ENCODE peak calls at places on chromosome 1, in seven cellular contexts. K is neuronal stem cell, H is mesenchymal stem cell, Y is mesendoderm, J is IMR-90, U is H1, E is trophoblast cell. N is an unnamed sample.
A peak's percentile ranks its signal among the peaks of the same experiment; 100 is the strongest.

GRCh38 chr1:79478160-79478559 is 471.6 kb upstream of the ADGRL4 start:
- DNase-seq in Y (no peak), J (no peak), E (no peak), K (no peak), U (no peak), H (no peak), N (no peak)

GRCh38 chr1:203289281-203289981 is 15.9 kb upstream of the BTG2 start:
- DNase-seq in H (no peak), Y (no peak), K (no peak), E (peak; percentile 30), J (no peak), U (no peak), N (no peak)

GRCh38 chr1:173128737-173129136 is 78.0 kb upstream of the TNFSF18 start:
- DNase-seq in U (no peak), Y (no peak), E (no peak), J (no peak), K (no peak), H (no peak), N (no peak)

GRCh38 chr1:230303069-230303468 is 123.1 kb downstream of the PGBD5 start:
- DNase-seq in E (no peak), J (no peak), U (no peak), K (no peak), Y (no peak), H (no peak), N (no peak)

GRCh38 chr1:237732657-237733056 is 158.1 kb downstream of the ZP4 start:
- DNase-seq in U (no peak), Y (no peak), E (no peak), J (no peak), H (no peak), K (no peak), N (no peak)

GRCh38 chr1:8477199-8477982 is 159.5 kb downstream of the SLC45A1 start:
- DNase-seq in K (no peak), J (peak; percentile 76), Y (no peak), E (no peak), U (no peak), H (peak; percentile 35), N (no peak)

GRCh38 chr1:68294354-68295066 is 62.2 kb upstream of the WLS start:
- DNase-seq in E (no peak), J (no peak), Y (peak; percentile 63), U (no peak), H (no peak), K (no peak), N (no peak)

GRCh38 chr1:26771643-26772321 is 16.0 kb upstream of the PIGV start:
- DNase-seq in E (peak; percentile 77), H (peak; percentile 98), J (peak; percentile 99), U (no peak), K (no peak), Y (peak; percentile 95), N (no peak)

GRCh38 chr1:22328331-22329170 is 123.1 kb upstream of the ZBTB40 start:
- DNase-seq in Y (no peak), H (no peak), E (no peak), U (peak; percentile 39), J (no peak), K (no peak), N (peak; percentile 18)

GRCh38 chr1:156543066-156543465 is 29.3 kb downstream of the IQGAP3 start:
- DNase-seq in H (no peak), K (no peak), J (no peak), U (no peak), E (no peak), Y (no peak), N (no peak)

GRCh38 chr1:78277253-78277652 is 213.5 kb upstream of the PTGFR start:
- DNase-seq in U (no peak), E (no peak), J (peak; percentile 85), K (no peak), Y (no peak), H (peak; percentile 69), N (no peak)

GRCh38 chr1:170730443-170730842 is 66.5 kb downstream of the PRRX1 start:
- DNase-seq in E (no peak), H (no peak), U (no peak), J (peak; percentile 49), K (no peak), Y (no peak), N (no peak)

GRCh38 chr1:178506669-178507068 is 6.2 kb upstream of the TEX35 start:
- DNase-seq in E (no peak), H (no peak), Y (peak; percentile 89), U (no peak), J (no peak), K (no peak), N (no peak)

GRCh38 chr1:234957330-234958065 is 171.1 kb downstream of the TOMM20 start:
- DNase-seq in Y (peak; percentile 90), K (peak; percentile 73), J (peak; percentile 93), E (no peak), U (peak; percentile 55), H (peak; percentile 79), N (peak; percentile 62)

GRCh38 chr1:207078578-207079132 is 10.0 kb upstream of the C4BPB start:
- DNase-seq in E (no peak), J (no peak), K (no peak), Y (no peak), U (no peak), H (no peak), N (no peak)

GRCh38 chr1:181202986-181203555 is 114.6 kb downstream of the IER5 start:
- DNase-seq in H (no peak), E (no peak), K (no peak), U (peak; percentile 28), Y (no peak), J (no peak), N (no peak)
- H4K8ac ChIP-seq in H (no peak overlapping the region), E (no peak overlapping the region), K (no peak overlapping the region), U (no peak overlapping the region), Y (no peak overlapping the region), J (no peak overlapping the region), N (no peak overlapping the region)

GRCh38 chr1:180160362-180160761 is 5.7 kb downstream of the QSOX1 start:
- DNase-seq in E (no peak), Y (no peak), J (no peak), K (no peak), U (peak; percentile 2), H (no peak), N (no peak)
- H4K8ac ChIP-seq in E (no peak overlapping the region), Y (no peak overlapping the region), J (no peak overlapping the region), K (no peak overlapping the region), U (no peak overlapping the region), H (no peak overlapping the region), N (no peak overlapping the region)

DNA sequence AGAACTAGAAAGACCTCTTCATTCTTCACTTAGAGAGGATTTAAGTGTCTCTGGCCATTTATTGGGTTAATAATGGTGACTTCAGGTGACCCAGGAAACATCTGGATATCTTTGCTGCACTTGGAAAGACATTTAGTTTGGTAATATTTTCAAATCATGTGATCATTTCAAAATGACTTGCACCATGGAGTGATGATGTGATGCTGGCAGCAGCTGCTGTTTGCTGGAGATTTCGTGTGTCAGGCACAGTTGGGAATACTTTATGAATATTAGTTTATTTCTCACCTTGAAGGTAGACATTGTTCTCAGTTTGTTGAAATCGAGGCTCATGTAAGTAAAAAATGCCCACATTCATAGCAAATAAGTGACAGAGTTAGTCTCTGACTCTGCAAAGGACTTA is 236.0 kb downstream of the DISC1 start:
- DNase-seq in J (no peak), K (no peak), U (no peak), E (no peak), H (no peak), Y (no peak), N (no peak)
- H4K8ac ChIP-seq in J (no peak overlapping the region), K (no peak overlapping the region), U (no peak overlapping the region), E (no peak overlapping the region), H (no peak overlapping the region), Y (no peak overlapping the region), N (no peak overlapping the region)

DNA sequence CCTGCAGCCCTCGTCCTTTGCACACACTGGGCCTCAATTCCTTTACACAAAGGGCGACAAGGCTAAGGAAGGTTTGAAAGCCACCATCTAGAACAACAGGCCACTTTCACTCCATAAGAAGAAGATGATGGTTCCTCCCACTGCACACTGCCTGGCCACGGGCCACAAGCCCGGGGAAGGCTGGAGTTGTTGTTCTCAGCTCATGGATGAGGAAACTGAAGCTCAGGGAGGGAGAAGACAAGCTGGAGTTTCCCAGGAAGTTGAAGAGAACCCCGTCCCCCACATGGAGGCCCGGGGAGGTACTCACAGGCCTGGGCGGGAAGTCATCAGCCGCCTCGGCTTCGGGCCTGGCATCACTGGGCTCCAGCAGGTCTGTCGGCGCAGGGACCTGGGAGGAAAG is 24.6 kb upstream of the DDOST start:
- DNase-seq in H (no peak), K (no peak), U (no peak), J (no peak), Y (no peak), E (no peak), N (no peak)
- H4K8ac ChIP-seq in H (no peak overlapping the region), K (no peak overlapping the region), U (no peak overlapping the region), J (no peak overlapping the region), Y (no peak overlapping the region), E (no peak overlapping the region), N (no peak overlapping the region)

N was measured in H9.